ENCODE peak calls at places on chromosomes 11 and 22, in seven cellular contexts. K is stimulated activated CD8-positive, alpha-beta memory T cell treated with anti-CD3 and anti-CD28 coated beads, Interleukin-12 subunit alpha, Interleukin-12 subunit beta, amount 100 ng/mL, for 4 hours; P is mesenchymal stem cell; Q is GM10248; L is T-helper 2 cell; B is effector CD4-positive, alpha-beta T cell; O is stimulated activated CD4-positive, alpha-beta T cell treated with anti-CD3 and anti-CD28 coated beads, Interleukin-1b, Interleukin-23, amount 100 ng/mL, for 1 hour. F is an unnamed sample.

GRCh38 chr11:6234314-6235031 is at the start of gene FHIP1B:
- DNase-seq in K (peak), P (peak), Q (peak), L (peak), B (peak), O (peak), F (peak)

GRCh38 chr11:47523491-47524199 is 29.3 kb downstream of the CELF1 start:
- DNase-seq in K (no peak), P (peak), Q (no peak), L (peak), B (peak), O (no peak), F (peak)

GRCh38 chr11:46554205-46555162 is 39.3 kb downstream of the AMBRA1 start:
- DNase-seq in K (no peak), P (peak), Q (no peak), L (no peak), B (no peak), O (no peak), F (no peak)

GRCh38 chr11:108852701-108853100 is 187.8 kb downstream of the DDX10 start:
- DNase-seq in K (no peak), P (no peak), Q (no peak), L (no peak), B (no peak), O (no peak), F (no peak)

GRCh38 chr22:31326877-31327276 is 19.3 kb downstream of the PATZ1 start:
- DNase-seq in K (no peak), P (no peak), Q (no peak), L (no peak), B (no peak), O (no peak), F (no peak)

GRCh38 chr11:30741039-30741550 is 154.9 kb upstream of the MPPED2 start:
- DNase-seq in K (no peak), P (peak), Q (no peak), L (no peak), B (no peak), O (no peak), F (no peak)

GRCh38 chr11:67648140-67648795 is 2.3 kb downstream of the ACY3 start:
- DNase-seq in K (no peak), P (no peak), Q (peak), L (peak), B (peak), O (peak), F (peak)

GRCh38 chr22:44108806-44109385 is 71.8 kb upstream of the PARVG start:
- DNase-seq in K (no peak), P (no peak), Q (no peak), L (no peak), B (no peak), O (no peak), F (no peak)

GRCh38 chr11:110797453-110797852 is 85.2 kb upstream of the ARHGAP20 start:
- DNase-seq in K (no peak), P (no peak), Q (peak), L (no peak), B (no peak), O (no peak), F (peak)

GRCh38 chr11:7577226-7577882 is 63.6 kb downstream of the PPFIBP2 start:
- DNase-seq in K (no peak), P (peak), Q (no peak), L (no peak), B (no peak), O (no peak), F (no peak)

GRCh38 chr11:35373284-35373933 is 45.9 kb downstream of the SLC1A2 start:
- DNase-seq in K (no peak), P (no peak), Q (no peak), L (no peak), B (no peak), O (no peak), F (no peak)

GRCh38 chr11:120061036-120061760 is 76.7 kb downstream of the TRIM29 start:
- DNase-seq in K (no peak), P (no peak), Q (no peak), L (no peak), B (no peak), O (no peak), F (no peak)

GRCh38 chr11:47714554-47715081 is 551 bp downstream of the AGBL2 start:
- DNase-seq in K (no peak), P (peak), Q (peak), L (peak), B (no peak), O (no peak), F (no peak)

GRCh38 chr11:100640646-100641045 is 46.4 kb upstream of the ARHGAP42 start:
- DNase-seq in K (no peak), P (no peak), Q (no peak), L (no peak), B (no peak), O (no peak), F (no peak)

GRCh38 chr11:93498099-93499040 is 44.8 kb downstream of the SMCO4 start:
- DNase-seq in K (no peak), P (peak), Q (no peak), L (no peak), B (no peak), O (no peak), F (no peak)

GRCh38 chr22:23217171-23218052 is 37.1 kb downstream of the BCR start:
- DNase-seq in K (no peak), P (peak), Q (no peak), L (no peak), B (no peak), O (no peak), F (no peak)

GRCh38 chr22:17369553-17370035 is 334 bp downstream of the CECR2 start:
- DNase-seq in K (peak), P (peak), Q (peak), L (peak), B (no peak), O (no peak), F (peak)

GRCh38 chr11:68927280-68928107 is 23.8 kb downstream of the IGHMBP2 start:
- DNase-seq in K (no peak), P (no peak), Q (peak), L (no peak), B (no peak), O (no peak), F (peak)

GRCh38 chr11:13380731-13381130 is 82.3 kb downstream of the BTBD10 start:
- DNase-seq in K (no peak), P (no peak), Q (no peak), L (no peak), B (no peak), O (no peak), F (no peak)

GRCh38 chr22:19226428-19226827 is 47.9 kb upstream of the SLC25A1 start:
- DNase-seq in K (no peak), P (no peak), Q (no peak), L (no peak), B (no peak), O (no peak), F (no peak)

GRCh38 chr11:13008625-13009475 is at the start of gene RASSF10:
- DNase-seq in K (no peak), P (peak), Q (peak), L (peak), B (no peak), O (no peak), F (peak)

GRCh38 chr11:47587733-47588326 is 1.4 kb downstream of the FAM180B start:
- DNase-seq in K (no peak), P (no peak), Q (no peak), L (no peak), B (no peak), O (no peak), F (no peak)

GRCh38 chr22:35987487-35987886 is 41.1 kb downstream of the RBFOX2 start:
- DNase-seq in K (no peak), P (peak), Q (no peak), L (no peak), B (no peak), O (no peak), F (no peak)

GRCh38 chr22:49657275-49657973 is 170.2 kb downstream of the BRD1 start:
- DNase-seq in K (peak), P (no peak), Q (peak), L (peak), B (peak), O (peak), F (peak)

GRCh38 chr11:62012451-62013265 is 45.2 kb upstream of the FTH1 start:
- DNase-seq in K (no peak), P (peak), Q (no peak), L (no peak), B (no peak), O (no peak), F (no peak)

GRCh38 chr11:126159719-126160344 is 51.6 kb downstream of the RPUSD4 start:
- DNase-seq in K (no peak), P (no peak), Q (no peak), L (no peak), B (no peak), O (no peak), F (no peak)

GRCh38 chr11:46229250-46229649 is 48.2 kb upstream of the CREB3L1 start:
- DNase-seq in K (no peak), P (no peak), Q (no peak), L (no peak), B (no peak), O (no peak), F (no peak)

GRCh38 chr22:40628354-40629042 is 8.0 kb downstream of the MRTFA start:
- DNase-seq in K (no peak), P (peak), Q (peak), L (no peak), B (no peak), O (no peak), F (no peak)

GRCh38 chr11:73280606-73281005 is 8.5 kb downstream of the P2RY6 start:
- DNase-seq in K (no peak), P (peak), Q (no peak), L (no peak), B (no peak), O (no peak), F (no peak)

GRCh38 chr11:4095509-4096230 is 1.1 kb downstream of the RRM1 start:
- DNase-seq in K (no peak), P (peak), Q (no peak), L (peak), B (no peak), O (no peak), F (no peak)

GRCh38 chr22:36369004-36369921 is 18.5 kb downstream of the MYH9 start:
- DNase-seq in K (peak), P (peak), Q (no peak), L (peak), B (no peak), O (no peak), F (no peak)

GRCh38 chr11:17161515-17161914 is 46.3 kb downstream of the PIK3C2A start:
- DNase-seq in K (no peak), P (no peak), Q (no peak), L (no peak), B (no peak), O (no peak), F (no peak)

GRCh38 chr11:113626736-113627135 is 79.4 kb downstream of the TMPRSS5 start:
- DNase-seq in K (no peak), P (no peak), Q (no peak), L (no peak), B (no peak), O (no peak), F (no peak)

GRCh38 chr11:472816-473215 is 22.7 kb downstream of the PTDSS2 start:
- DNase-seq in K (no peak), P (no peak), Q (no peak), L (no peak), B (no peak), O (no peak), F (no peak)

GRCh38 chr22:24819941-24820461 is 14.0 kb downstream of the SGSM1 start:
- DNase-seq in K (no peak), P (no peak), Q (no peak), L (no peak), B (no peak), O (no peak), F (no peak)

GRCh38 chr22:44436656-44437492 is 61.2 kb downstream of the RTL6 start:
- DNase-seq in K (no peak), P (no peak), Q (no peak), L (no peak), B (no peak), O (no peak), F (no peak)

GRCh38 chr11:31529701-31530100 is 20.1 kb downstream of the ELP4 start:
- DNase-seq in K (no peak), P (no peak), Q (no peak), L (peak), B (no peak), O (no peak), F (peak)

GRCh38 chr11:72411623-72412532 is 22.5 kb downstream of the CLPB start:
- DNase-seq in K (no peak), P (no peak), Q (peak), L (no peak), B (no peak), O (no peak), F (peak)

F was measured in GM13977.